ENCODE peak calls at places on chromosomes 5 and 9, in ten cellular contexts. O, R, L, C, T, K, Y, S, I and X are unnamed samples.

GRCh38 chr9:76886318-76886717 is 19.6 kb downstream of the PRUNE2 start:
- DNase-seq in O (no peak), R (no peak), L (no peak), C (no peak), T (no peak), K (no peak), Y (no peak), S (no peak), I (no peak), X (no peak)

GRCh38 chr5:85472749-85473148 is 1088.1 kb upstream of the EDIL3 start:
- DNase-seq in O (no peak), R (no peak), L (no peak), C (no peak), T (no peak), K (no peak), Y (no peak), S (no peak), I (no peak), X (no peak)

GRCh38 chr9:134435527-134436355 is 109.5 kb downstream of the RXRA start:
- DNase-seq in O (no peak), R (no peak), L (no peak), C (no peak), T (no peak), K (no peak), Y (no peak), S (no peak), I (peak), X (no peak)

GRCh38 chr9:98890256-98890655 is 53.5 kb upstream of the COL15A1 start:
- DNase-seq in O (no peak), R (no peak), L (no peak), C (no peak), T (no peak), K (no peak), Y (peak), S (no peak), I (no peak), X (no peak)

GRCh38 chr5:108481355-108481931 is 99.5 kb upstream of the FBXL17 start:
- DNase-seq in O (peak), R (peak), L (peak), C (peak), T (no peak), K (no peak), Y (peak), S (no peak), I (peak), X (peak)

GRCh38 chr5:40652441-40653220 is 27.1 kb upstream of the PTGER4 start:
- DNase-seq in O (no peak), R (no peak), L (no peak), C (no peak), T (no peak), K (no peak), Y (no peak), S (no peak), I (no peak), X (no peak)

GRCh38 chr5:149324639-149325038 is 20.7 kb upstream of the GRPEL2 start:
- DNase-seq in O (no peak), R (no peak), L (no peak), C (no peak), T (no peak), K (no peak), Y (no peak), S (no peak), I (no peak), X (no peak)

GRCh38 chr5:142600611-142601360 is 85.1 kb downstream of the FGF1 start:
- DNase-seq in O (peak), R (peak), L (peak), C (no peak), T (no peak), K (peak), Y (peak), S (no peak), I (no peak), X (peak)

GRCh38 chr9:100443781-100444768 is 17.1 kb downstream of the MSANTD3 start:
- DNase-seq in O (peak), R (peak), L (no peak), C (no peak), T (no peak), K (no peak), Y (no peak), S (no peak), I (no peak), X (no peak)

GRCh38 chr5:100690036-100690560 is 154.9 kb downstream of the FAM174A start:
- DNase-seq in O (peak), R (peak), L (no peak), C (no peak), T (no peak), K (no peak), Y (no peak), S (no peak), I (no peak), X (no peak)

GRCh38 chr5:169856571-169856970 is 123.7 kb downstream of the INSYN2B start:
- DNase-seq in O (peak), R (peak), L (no peak), C (peak), T (no peak), K (no peak), Y (no peak), S (no peak), I (peak), X (peak)

GRCh38 chr9:129459550-129460322 is 161.2 kb downstream of the C9orf50 start:
- DNase-seq in O (no peak), R (no peak), L (peak), C (no peak), T (no peak), K (no peak), Y (no peak), S (no peak), I (no peak), X (no peak)

GRCh38 chr9:27511771-27512170 is 12.3 kb upstream of the IFNK start:
- DNase-seq in O (no peak), R (no peak), L (no peak), C (no peak), T (no peak), K (no peak), Y (no peak), S (no peak), I (no peak), X (no peak)

GRCh38 chr9:93698140-93698908 is 121.9 kb downstream of the PHF2 start:
- DNase-seq in O (no peak), R (no peak), L (no peak), C (no peak), T (no peak), K (no peak), Y (no peak), S (peak), I (no peak), X (no peak)

GRCh38 chr9:129746092-129746760 is 6.6 kb downstream of the PTGES start:
- DNase-seq in O (no peak), R (peak), L (no peak), C (no peak), T (no peak), K (no peak), Y (no peak), S (no peak), I (no peak), X (peak)

GRCh38 chr9:21995652-21996275 is 1.2 kb downstream of the CDKN2B-AS1 start:
- DNase-seq in O (peak), R (no peak), L (no peak), C (no peak), T (peak), K (peak), Y (no peak), S (peak), I (no peak), X (peak)

GRCh38 chr5:132098151-132098594 is 24.6 kb downstream of the CSF2 start:
- DNase-seq in O (no peak), R (peak), L (no peak), C (no peak), T (no peak), K (no peak), Y (no peak), S (no peak), I (no peak), X (peak)